ENCODE peak calls at places on chromosomes 11 and 22, in five cellular contexts. U is lower lobe of right lung, A is sigmoid colon, P is esophagus squamous epithelium, E is adrenal gland. Q is an unnamed sample.

GRCh38 chr22:50677493-50678217 is 5.0 kb downstream of the SHANK3 start:
- DNase-seq in U (no peak), P (no peak), E (no peak), A (no peak), Q (no peak)

GRCh38 chr11:16791494-16791961 is 53.1 kb downstream of the C11orf58 start:
- DNase-seq in U (peak), P (no peak), E (peak), A (no peak), Q (peak)

GRCh38 chr22:37818397-37819099 is 4.6 kb upstream of the GALR3 start:
- DNase-seq in P (no peak), E (peak), A (peak), U (peak), Q (no peak)

GRCh38 chr22:42595434-42595833 is 19.2 kb downstream of the POLDIP3 start:
- DNase-seq in A (no peak), U (no peak), E (no peak), P (no peak), Q (no peak)

GRCh38 chr22:33861216-33861875 is 58.9 kb downstream of the LARGE1 start:
- DNase-seq in P (no peak), A (no peak), U (peak), E (no peak), Q (no peak)

GRCh38 chr11:68150029-68150428 is 28.8 kb upstream of the CHKA start:
- DNase-seq in P (no peak), U (peak), A (no peak), E (peak), Q (peak)

GRCh38 chr11:9799901-9800300 is 136.0 kb downstream of the SWAP70 start:
- DNase-seq in A (no peak), E (no peak), U (no peak), P (no peak), Q (no peak)

GRCh38 chr11:8387141-8387540 is 123.5 kb upstream of the LMO1 start:
- DNase-seq in E (no peak), P (no peak), A (no peak), U (no peak), Q (no peak)

GRCh38 chr11:73429121-73429740 is 53.0 kb downstream of the RELT start:
- DNase-seq in U (no peak), A (no peak), E (no peak), P (no peak), Q (no peak)

GRCh38 chr22:32661296-32661695 is 140.2 kb upstream of the TIMP3 start:
- DNase-seq in U (no peak), A (peak), E (no peak), P (no peak), Q (peak)

GRCh38 chr11:3894128-3894731 is 38.8 kb downstream of the STIM1 start:
- DNase-seq in E (no peak), U (peak), P (peak), A (no peak), Q (no peak)

GRCh38 chr22:34709641-34710040 is 356.3 kb upstream of the ISX start:
- DNase-seq in U (no peak), A (no peak), E (no peak), P (no peak), Q (no peak)

GRCh38 chr11:1772270-1773130 is 8.8 kb upstream of the CTSD start:
- DNase-seq in P (no peak), A (peak), E (peak), U (peak), Q (peak)

GRCh38 chr22:49969751-49970527 is 9.4 kb downstream of the PIM3 start:
- DNase-seq in A (peak), P (no peak), E (peak), U (peak), Q (no peak)

GRCh38 chr11:120034881-120035620 is 102.9 kb downstream of the TRIM29 start:
- DNase-seq in P (no peak), A (no peak), E (no peak), U (no peak), Q (no peak)

GRCh38 chr22:30298005-30298701 is 8.8 kb upstream of the CASTOR1 start:
- DNase-seq in P (no peak), E (no peak), A (no peak), U (peak), Q (no peak)

GRCh38 chr11:19922689-19923035 is 210.0 kb downstream of the NAV2 start:
- DNase-seq in U (no peak), A (no peak), E (no peak), P (no peak), Q (no peak)

GRCh38 chr11:78419327-78419726 is 1.7 kb upstream of the GAB2 start:
- DNase-seq in U (peak), A (peak), E (peak), P (no peak), Q (peak)

GRCh38 chr11:70498976-70499801 is 100.9 kb downstream of the CTTN start:
- DNase-seq in P (no peak), A (peak), E (no peak), U (peak), Q (no peak)

GRCh38 chr11:31813242-31813960 is 2.3 kb upstream of the PAX6 start:
- DNase-seq in E (no peak), A (no peak), P (no peak), U (no peak), Q (no peak)

GRCh38 chr11:63762662-63763505 is 5.7 kb downstream of the ZFTA start:
- DNase-seq in P (no peak), A (peak), E (peak), U (no peak), Q (no peak)

GRCh38 chr11:134228625-134229024 is 4.2 kb downstream of the VPS26B start:
- DNase-seq in P (no peak), U (no peak), E (no peak), A (no peak), Q (no peak)

GRCh38 chr11:134226806-134227325 is 2.4 kb downstream of the VPS26B start:
- DNase-seq in E (no peak), U (no peak), P (no peak), A (no peak), Q (no peak)

GRCh38 chr11:134223836-134224709 is at the start of the genes NCAPD3 and VPS26B:
- DNase-seq in E (peak), U (peak), P (peak), A (peak), Q (peak)

GRCh38 chr11:134223066-134223465 is 701 bp downstream of the NCAPD3 start:
- DNase-seq in P (no peak), A (no peak), E (no peak), U (no peak), Q (no peak)

DNA sequence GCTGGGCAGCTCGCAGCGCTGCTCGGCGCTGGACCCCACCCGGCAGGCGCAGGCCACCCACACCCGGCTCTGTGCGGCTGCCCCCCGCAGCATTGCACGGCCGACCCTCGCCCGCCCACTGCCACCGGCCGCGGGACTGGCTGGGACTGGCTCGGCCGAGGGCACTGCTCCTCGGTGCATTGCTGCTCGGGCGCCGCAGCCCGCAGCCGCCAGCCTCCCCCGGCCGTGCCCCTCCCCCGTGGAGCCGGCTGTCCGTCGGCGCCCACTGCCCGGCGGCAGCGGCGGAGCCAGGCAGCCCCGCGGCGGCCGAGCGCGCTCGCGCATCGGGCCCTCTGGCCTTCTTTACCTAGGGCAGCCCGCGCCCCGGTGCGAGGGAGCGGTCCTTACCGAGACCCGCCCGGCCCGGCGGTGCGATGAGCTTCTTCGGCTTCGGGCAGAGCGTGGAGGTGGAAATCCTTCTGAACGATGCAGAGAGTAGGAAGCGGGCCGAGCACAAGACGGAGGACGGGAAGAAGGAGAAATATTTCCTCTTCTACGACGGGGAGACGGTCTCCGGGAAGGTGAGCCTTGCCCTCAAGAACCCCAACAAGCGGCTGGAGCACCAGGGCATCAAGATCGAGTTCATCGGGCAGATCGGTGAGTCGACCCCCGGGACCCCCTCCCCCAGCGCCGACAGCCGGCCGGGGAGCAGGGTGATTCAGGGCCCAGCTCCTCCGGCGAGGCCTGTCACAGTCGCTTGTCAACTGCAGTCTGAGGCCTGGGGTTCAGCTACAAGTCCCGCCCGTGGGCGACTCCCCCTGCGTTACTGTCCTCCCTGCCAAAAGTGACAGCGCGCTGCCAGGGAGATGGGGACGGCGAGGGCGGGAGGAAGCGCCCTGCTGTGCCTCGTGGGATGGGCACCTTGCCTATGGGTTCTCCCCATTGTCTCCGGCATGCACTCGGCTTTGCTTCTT is 515 bp downstream of the VPS26B start:
- DNase-seq in P (no peak), E (peak), U (peak), A (peak), Q (peak)
- H3K27ac ChIP-seq in P (peak), E (peak), U (peak), A (peak), Q (peak)

GRCh38 chr11:88480217-88480616 is 142.7 kb upstream of the CTSC start:
- DNase-seq in P (no peak), U (no peak), A (no peak), E (peak), Q (peak)

GRCh38 chr11:88489030-88489429 is 151.5 kb upstream of the CTSC start:
- DNase-seq in U (no peak), P (no peak), A (no peak), E (no peak), Q (peak)

GRCh38 chr11:88482871-88483301 is 145.3 kb upstream of the CTSC start:
- DNase-seq in A (no peak), P (no peak), U (no peak), E (no peak), Q (peak)

GRCh38 chr11:88487646-88488045 is 150.1 kb upstream of the CTSC start:
- DNase-seq in U (no peak), P (no peak), A (no peak), E (no peak), Q (no peak)

DNA sequence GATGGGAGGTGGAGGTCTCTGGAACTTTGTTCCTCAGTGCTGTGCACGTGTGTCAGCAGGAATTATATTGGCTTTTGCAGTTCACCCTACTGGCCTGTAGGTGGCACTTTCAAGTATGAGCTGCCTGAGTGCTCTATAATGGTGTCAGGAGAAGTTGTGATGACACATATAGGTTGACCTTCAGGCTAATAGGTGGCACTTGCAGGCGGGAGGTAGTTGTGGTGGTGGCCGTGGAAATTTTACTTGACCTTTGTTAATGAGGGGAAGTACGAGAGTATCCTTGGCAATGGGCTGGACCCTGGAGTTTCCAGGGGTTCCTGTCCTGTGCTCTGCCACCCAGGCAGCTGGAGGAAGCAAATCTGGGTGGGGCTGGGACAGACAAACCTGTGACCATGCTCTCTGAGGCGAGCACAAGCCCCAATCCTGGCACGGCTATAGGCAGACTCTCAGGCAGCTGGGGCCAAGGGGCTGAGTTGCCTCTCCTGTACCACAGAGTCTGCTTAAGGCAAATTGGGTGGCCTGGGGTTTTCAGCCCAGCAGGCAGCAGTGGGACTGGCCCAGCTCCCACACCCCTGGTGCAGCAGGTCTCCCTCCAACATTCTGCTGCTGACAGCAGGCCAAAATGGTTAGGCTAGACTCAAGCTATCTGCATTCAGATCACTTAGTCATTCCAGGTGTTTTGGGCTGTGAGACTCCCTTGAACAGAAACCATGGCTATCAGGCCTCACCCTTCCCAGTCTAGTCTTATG is 147.5 kb upstream of the CTSC start:
- DNase-seq in A (no peak), U (peak), E (peak), P (no peak), Q (peak)
- TF ChIP-seq CTCF in A (peak), U (peak), E (peak), P (peak), Q (peak)

DNA sequence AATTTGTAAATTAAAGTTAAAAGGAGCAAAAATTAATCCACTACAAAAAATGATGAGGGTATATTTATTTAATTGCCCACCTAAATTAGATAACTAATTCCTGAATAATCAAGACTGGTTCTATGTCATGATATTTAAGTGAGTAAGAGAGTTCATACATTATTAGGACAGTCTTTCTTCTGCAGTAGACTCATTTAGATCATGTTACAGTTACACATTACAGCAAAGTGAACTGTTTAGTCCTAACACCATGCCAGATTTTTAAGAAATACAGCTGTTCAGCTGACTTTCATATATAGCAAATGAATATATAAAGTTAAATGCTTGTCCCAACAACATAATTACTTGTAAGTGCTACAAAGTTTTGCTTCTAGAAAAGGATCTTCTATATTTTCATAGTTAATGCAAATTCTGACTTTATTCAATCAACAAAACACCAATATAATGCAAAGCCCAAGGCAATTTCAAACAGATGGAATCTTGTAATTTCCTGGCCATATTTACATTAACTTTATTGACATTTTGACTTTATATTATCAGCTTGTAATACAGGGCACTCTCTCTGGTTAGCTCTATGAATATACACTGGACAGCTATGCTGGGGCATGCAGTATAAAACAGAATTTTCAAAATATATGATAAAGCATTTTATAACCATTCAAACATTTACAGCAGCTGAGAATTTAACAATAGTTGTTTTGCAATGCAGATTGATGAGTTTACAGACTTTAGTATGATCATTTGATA is 45.7 kb upstream of the TP53AIP1 start:
- DNase-seq in U (no peak), A (no peak), E (no peak), P (no peak), Q (no peak)
- H3K27ac ChIP-seq in U (no peak), A (no peak), E (no peak), P (no peak), Q (no peak)

GRCh38 chr11:124740277-124740882 is 638 bp downstream of the NRGN start:
- DNase-seq in E (no peak), U (peak), P (no peak), A (no peak), Q (no peak)
- TF ChIP-seq CTCF in E (peak), U (peak), P (peak), A (no peak), Q (peak)